ENCODE peak calls at places on chromosomes 16 and 17, in six cellular contexts. I is IMR-90, R is mesenchymal stem cell, F is H9, S is trophoblast cell, E is H1. P is an unnamed sample.

GRCh38 chr16:80150978-80151705 is 389.7 kb upstream of the DYNLRB2 start:
- DNase-seq in I (peak; percentile 51), R (no peak), F (no peak), S (no peak), E (no peak), P (no peak)

GRCh38 chr17:45834471-45835396 is 9.9 kb upstream of the SPPL2C start:
- DNase-seq in I (no peak), R (no peak), F (no peak), S (peak; percentile 44), E (no peak), P (no peak)

GRCh38 chr16:24822542-24822941 is 23.2 kb upstream of the SLC5A11 start:
- DNase-seq in I (no peak), R (no peak), F (no peak), S (no peak), E (no peak), P (no peak)

GRCh38 chr16:68234188-68235104 is 1.5 kb downstream of the ESRP2 start:
- DNase-seq in I (no peak), R (no peak), F (peak; percentile 86), S (peak; percentile 88), E (no peak), P (no peak)

GRCh38 chr17:4632583-4632923 is 8.9 kb downstream of the ALOX15 start:
- DNase-seq in I (no peak), R (no peak), F (no peak), S (no peak), E (no peak), P (no peak)

GRCh38 chr17:47855737-47856136 is 4.8 kb upstream of the SP6 start:
- DNase-seq in I (no peak), R (no peak), F (no peak), S (no peak), E (no peak), P (no peak)

GRCh38 chr16:19375561-19376158 is 42.0 kb upstream of the TMC5 start:
- DNase-seq in I (peak; percentile 56), R (peak; percentile 64), F (peak; percentile 30), S (peak; percentile 37), E (peak; percentile 2), P (peak; percentile 56)

GRCh38 chr16:75070055-75070841 is 46.3 kb downstream of the LDHD start:
- DNase-seq in I (no peak), R (no peak), F (no peak), S (peak; percentile 65), E (no peak), P (no peak)

GRCh38 chr17:81400154-81400938 is 5.1 kb downstream of the BAHCC1 start:
- DNase-seq in I (peak; percentile 60), R (peak; percentile 77), F (peak; percentile 75), S (no peak), E (no peak), P (peak; percentile 86)

GRCh38 chr17:78342438-78343098 is 17.3 kb downstream of the SOCS3 start:
- DNase-seq in I (peak; percentile 88), R (peak; percentile 85), F (peak; percentile 59), S (peak; percentile 94), E (no peak), P (no peak)

GRCh38 chr17:66930933-66931332 is 33.6 kb upstream of the CACNG4 start:
- DNase-seq in I (no peak), R (no peak), F (peak; percentile 63), S (no peak), E (no peak), P (no peak)

GRCh38 chr16:27463741-27464662 is 62.0 kb downstream of the IL21R start:
- DNase-seq in I (no peak), R (no peak), F (no peak), S (no peak), E (no peak), P (no peak)

GRCh38 chr17:38729368-38729885 is 714 bp upstream of the CISD3 start:
- DNase-seq in I (no peak), R (no peak), F (no peak), S (no peak), E (no peak), P (no peak)

GRCh38 chr17:76816590-76817135 is 51.5 kb upstream of the MGAT5B start:
- DNase-seq in I (peak; percentile 42), R (peak; percentile 58), F (peak; percentile 88), S (peak; percentile 40), E (peak; percentile 53), P (peak; percentile 39)

GRCh38 chr17:58640202-58640601 is 51.6 kb downstream of the TEX14 start:
- DNase-seq in I (no peak), R (no peak), F (no peak), S (no peak), E (no peak), P (no peak)

GRCh38 chr16:4612977-4613635 is 1.6 kb downstream of the UBALD1 start:
- DNase-seq in I (no peak), R (peak; percentile 14), F (peak; percentile 46), S (peak; percentile 96), E (no peak), P (no peak)

GRCh38 chr17:80260791-80261158 is at the start of gene RNF213:
- DNase-seq in I (no peak), R (peak; percentile 40), F (peak; percentile 58), S (no peak), E (no peak), P (peak; percentile 71)

GRCh38 chr17:956905-957304 is 22.7 kb downstream of the NXN start:
- DNase-seq in I (no peak), R (peak; percentile 83), F (no peak), S (no peak), E (no peak), P (no peak)

GRCh38 chr16:70663524-70664324 is 17.4 kb downstream of the IL34 start:
- DNase-seq in I (no peak), R (no peak), F (peak; percentile 28), S (no peak), E (no peak), P (no peak)

GRCh38 chr16:715448-716249 is 731 bp downstream of the METRN start:
- DNase-seq in I (no peak), R (peak; percentile 45), F (peak; percentile 49), S (no peak), E (no peak), P (no peak)

GRCh38 chr17:73192894-73193701 is at the start of gene COG1:
- DNase-seq in I (peak; percentile 84), R (peak; percentile 92), F (peak; percentile 91), S (peak; percentile 91), E (no peak), P (peak; percentile 87)
- H3K18ac ChIP-seq in I (peak within 1 kb of the TSS; percentile 85), R (peak within 1 kb of the TSS; percentile 87), F (peak within 1 kb of the TSS; percentile 91), S (peak within 1 kb of the TSS; percentile 66), E (peak within 1 kb of the TSS; percentile 97), P (peak within 1 kb of the TSS; percentile 99)

GRCh38 chr17:50058296-50058945 is 2.5 kb downstream of the ITGA3 start:
- DNase-seq in I (no peak), R (peak; percentile 29), F (no peak), S (no peak), E (no peak), P (no peak)
- H3K14ac ChIP-seq in I (peak overlapping the region; percentile 71), R (no peak overlapping the region), F (no peak overlapping the region), S (no peak overlapping the region), E (no peak overlapping the region), P (no peak overlapping the region)

DNA sequence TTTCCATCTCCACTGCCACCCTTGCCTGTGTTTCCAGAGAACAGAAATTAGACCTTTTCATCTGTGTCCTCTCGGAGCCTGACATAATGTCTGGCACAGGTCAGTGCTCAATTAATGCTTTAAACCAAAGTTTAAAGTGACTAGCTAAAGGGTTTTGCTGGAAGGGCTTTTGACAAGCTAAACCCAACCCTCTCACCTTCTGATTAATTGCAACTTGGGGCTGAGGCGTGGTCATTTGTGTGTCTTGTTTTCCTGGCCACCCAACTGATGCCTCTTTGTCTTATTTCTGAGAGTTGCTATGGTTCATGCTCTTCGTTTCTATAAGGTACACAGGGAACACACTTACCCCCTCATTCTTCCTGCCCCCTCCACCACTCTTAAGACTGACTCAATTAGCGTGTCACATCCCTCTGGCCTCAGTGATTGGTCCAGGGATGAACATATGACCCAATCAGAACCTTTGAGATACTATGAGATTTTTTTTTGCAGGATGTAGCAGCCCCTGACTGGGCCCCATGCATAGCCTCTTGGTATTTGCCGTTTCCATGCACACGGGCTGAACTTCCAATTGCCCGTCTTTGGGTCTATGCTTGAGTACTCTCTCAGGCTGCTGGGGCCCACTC is 15.8 kb upstream of the BRD7 start:
- DNase-seq in I (no peak), R (no peak), F (no peak), S (no peak), E (no peak), P (no peak)
- H3K18ac ChIP-seq in I (no peak overlapping the region), R (no peak overlapping the region), F (no peak overlapping the region), S (no peak overlapping the region), E (no peak overlapping the region), P (no peak overlapping the region)

GRCh38 chr17:29844339-29845048 is 85.5 kb downstream of the SSH2 start:
- DNase-seq in I (no peak), R (peak; percentile 32), F (no peak), S (no peak), E (no peak), P (no peak)

GRCh38 chr17:29839656-29840055 is 90.4 kb downstream of the SSH2 start:
- DNase-seq in I (no peak), R (no peak), F (no peak), S (peak; percentile 84), E (no peak), P (no peak)

GRCh38 chr17:29837531-29837930 is 92.5 kb downstream of the SSH2 start:
- DNase-seq in I (no peak), R (no peak), F (no peak), S (no peak), E (no peak), P (no peak)

GRCh38 chr17:29838961-29839360 is 91.1 kb downstream of the SSH2 start:
- DNase-seq in I (peak; percentile 44), R (peak; percentile 61), F (peak; percentile 66), S (peak; percentile 89), E (no peak), P (peak; percentile 62)

GRCh38 chr17:29840884-29841283 is 89.1 kb downstream of the SSH2 start:
- DNase-seq in I (peak; percentile 81), R (peak; percentile 50), F (no peak), S (no peak), E (no peak), P (no peak)
- H3K14ac ChIP-seq in I (peak overlapping the region; percentile 69), R (no peak overlapping the region), F (no peak overlapping the region), S (no peak overlapping the region), E (no peak overlapping the region), P (no peak overlapping the region)

P was measured in neuronal stem cell.